ENCODE peak calls at places on chromosome 14, in ten cellular contexts. N is NCI-H1092; E is adipocyte; A is activated T-cell treated with anti-CD3 and anti-CD28 coated beads, Interleukin-2, amount 50 U/mL, for 24 hours; R is SW 1271; W is cardiac fibroblast; M is stromal cell of bone marrow; L is fibroblast of the conjunctiva; C is stimulated activated CD4-positive, alpha-beta T cell treated with anti-CD3 and anti-CD28 coated beads, Interleukin-4, amount 100 ng/mL, for 24 hours; B is HEK293T. V is an unnamed sample.

GRCh38 chr14:100576091-100577085 is 10.8 kb downstream of the BEGAIN start:
- DNase-seq in N (no peak), E (no peak), A (no peak), R (no peak), W (no peak), M (no peak), L (no peak), C (no peak), B (no peak), V (no peak)

GRCh38 chr14:68968051-68968450 is 11.1 kb downstream of the ACTN1 start:
- DNase-seq in N (no peak), E (no peak), A (no peak), R (no peak), W (no peak), M (no peak), L (no peak), C (peak; percentile 45), B (no peak), V (no peak)

GRCh38 chr14:64891839-64892375 is 12.2 kb upstream of the SPTB start:
- DNase-seq in N (peak; percentile 63), E (peak; percentile 81), A (no peak), R (peak; percentile 65), W (peak; percentile 82), M (peak; percentile 41), L (peak; percentile 42), C (peak; percentile 57), B (peak; percentile 39), V (peak; percentile 17)

GRCh38 chr14:60003991-60004390 is 84.0 kb downstream of the LRRC9 start:
- DNase-seq in N (no peak), E (no peak), A (no peak), R (no peak), W (no peak), M (no peak), L (no peak), C (no peak), B (no peak), V (no peak)

GRCh38 chr14:76954791-76955190 is 73.7 kb downstream of the IRF2BPL start:
- DNase-seq in N (no peak), E (no peak), A (no peak), R (no peak), W (no peak), M (no peak), L (no peak), C (no peak), B (no peak), V (no peak)

GRCh38 chr14:60331201-60332045 is 82.4 kb downstream of the PPM1A start:
- DNase-seq in N (peak; percentile 86), E (peak; percentile 73), A (peak; percentile 80), R (peak; percentile 24), W (peak; percentile 62), M (peak; percentile 19), L (peak; percentile 14), C (peak; percentile 84), B (peak; percentile 71), V (no peak)

GRCh38 chr14:72679106-72679505 is 214.8 kb downstream of the DPF3 start:
- DNase-seq in N (peak; percentile 22), E (no peak), A (no peak), R (no peak), W (peak; percentile 65), M (no peak), L (no peak), C (no peak), B (no peak), V (no peak)

GRCh38 chr14:44353805-44354204 is 153.3 kb downstream of the FSCB start:
- DNase-seq in N (no peak), E (no peak), A (no peak), R (no peak), W (no peak), M (no peak), L (no peak), C (no peak), B (no peak), V (no peak)

GRCh38 chr14:70622111-70622712 is 19.5 kb upstream of the TTC9 start:
- DNase-seq in N (peak; percentile 10), E (peak; percentile 43), A (peak; percentile 47), R (peak; percentile 47), W (peak; percentile 47), M (peak; percentile 25), L (no peak), C (peak; percentile 52), B (peak; percentile 61), V (no peak)

GRCh38 chr14:61864329-61864898 is 102.2 kb downstream of the SNAPC1 start:
- DNase-seq in N (no peak), E (no peak), A (no peak), R (no peak), W (no peak), M (no peak), L (no peak), C (no peak), B (no peak), V (no peak)

GRCh38 chr14:105192866-105193731 is 12.0 kb upstream of the NUDT14 start:
- DNase-seq in N (no peak), E (peak; percentile 33), A (peak; percentile 54), R (no peak), W (peak; percentile 54), M (no peak), L (no peak), C (peak; percentile 33), B (no peak), V (no peak)

GRCh38 chr14:54189358-54190354 is 207.2 kb upstream of the CDKN3 start:
- DNase-seq in N (no peak), E (peak; percentile 48), A (no peak), R (peak; percentile 72), W (peak; percentile 80), M (peak; percentile 77), L (peak; percentile 28), C (no peak), B (no peak), V (peak; percentile 39)

GRCh38 chr14:70822706-70823185 is 13.4 kb upstream of the MAP3K9 start:
- DNase-seq in N (peak; percentile 17), E (peak; percentile 70), A (peak; percentile 50), R (no peak), W (peak; percentile 23), M (no peak), L (no peak), C (no peak), B (peak; percentile 61), V (peak; percentile 17)

GRCh38 chr14:55125403-55125802 is 3.6 kb upstream of the LGALS3 start:
- DNase-seq in N (no peak), E (no peak), A (no peak), R (no peak), W (no peak), M (no peak), L (no peak), C (no peak), B (no peak), V (no peak)

GRCh38 chr14:57879516-57879915 is 13.6 kb upstream of the SLC35F4 start:
- DNase-seq in N (no peak), E (no peak), A (no peak), R (no peak), W (no peak), M (no peak), L (no peak), C (no peak), B (no peak), V (no peak)

GRCh38 chr14:95597784-95598204 is 62.9 kb downstream of the GLRX5 start:
- DNase-seq in N (peak; percentile 87), E (peak; percentile 5), A (no peak), R (no peak), W (peak; percentile 19), M (peak; percentile 20), L (no peak), C (no peak), B (peak; percentile 71), V (peak; percentile 3)

GRCh38 chr14:104144911-104145825 is 6.8 kb downstream of the KIF26A start:
- DNase-seq in N (no peak), E (no peak), A (no peak), R (no peak), W (no peak), M (no peak), L (no peak), C (no peak), B (no peak), V (no peak)

GRCh38 chr14:25394356-25394755 is 344.4 kb upstream of the STXBP6 start:
- DNase-seq in N (no peak), E (no peak), A (no peak), R (no peak), W (no peak), M (no peak), L (no peak), C (no peak), B (no peak), V (no peak)

GRCh38 chr14:78566859-78567172 is 396.6 kb downstream of the NRXN3 start:
- DNase-seq in N (no peak), E (no peak), A (no peak), R (no peak), W (no peak), M (no peak), L (no peak), C (no peak), B (no peak), V (no peak)

GRCh38 chr14:51180577-51180976 is 59.5 kb upstream of the TMX1 start:
- DNase-seq in N (no peak), E (no peak), A (no peak), R (no peak), W (no peak), M (no peak), L (no peak), C (no peak), B (no peak), V (no peak)

GRCh38 chr14:61372379-61372778 is 51.0 kb downstream of the PRKCH start:
- DNase-seq in N (no peak), E (no peak), A (no peak), R (no peak), W (no peak), M (no peak), L (no peak), C (no peak), B (no peak), V (no peak)

GRCh38 chr14:101500681-101501080 is 60.6 kb upstream of the DIO3 start:
- DNase-seq in N (no peak), E (no peak), A (no peak), R (no peak), W (no peak), M (no peak), L (no peak), C (no peak), B (no peak), V (no peak)

GRCh38 chr14:99884834-99885648 is 91.8 kb downstream of the EML1 start:
- DNase-seq in N (peak; percentile 43), E (peak; percentile 90), A (no peak), R (peak; percentile 46), W (peak; percentile 82), M (peak; percentile 54), L (peak; percentile 60), C (peak; percentile 37), B (peak; percentile 49), V (no peak)

GRCh38 chr14:82667501-82667900 is 1133.8 kb upstream of the SEL1L start:
- DNase-seq in N (no peak), E (no peak), A (no peak), R (no peak), W (no peak), M (no peak), L (peak; percentile 1), C (no peak), B (no peak), V (no peak)

GRCh38 chr14:80390911-80391310 is 179.6 kb upstream of the DIO2 start:
- DNase-seq in N (no peak), E (peak; percentile 51), A (no peak), R (peak; percentile 59), W (peak; percentile 91), M (no peak), L (peak; percentile 4), C (no peak), B (no peak), V (peak; percentile 25)

GRCh38 chr14:55721353-55721752 is 141.3 kb downstream of the KTN1 start:
- DNase-seq in N (no peak), E (peak; percentile 54), A (no peak), R (no peak), W (peak; percentile 90), M (peak; percentile 89), L (peak; percentile 50), C (no peak), B (no peak), V (peak; percentile 93)

GRCh38 chr14:104400355-104400754 is 179.2 kb upstream of the C14orf180 start:
- DNase-seq in N (no peak), E (no peak), A (no peak), R (no peak), W (no peak), M (no peak), L (no peak), C (no peak), B (no peak), V (no peak)

GRCh38 chr14:86055512-86055911 is 525.6 kb downstream of the FLRT2 start:
- DNase-seq in N (no peak), E (peak; percentile 4), A (no peak), R (peak; percentile 28), W (peak; percentile 4), M (no peak), L (peak; percentile 10), C (no peak), B (no peak), V (no peak)

V was measured in skeletal muscle cell.